ENCODE peak calls at places on chromosomes 5 and 9, in five cellular contexts. E is GM12878, Q is H1, N is HCT116, Y is HepG2. Z is an unnamed sample.

GRCh38 chr9:125913551-125913950 is 166.4 kb downstream of the PBX3 start:
- DNase-seq in E (no peak), Q (no peak), N (no peak), Y (no peak), Z (no peak)

GRCh38 chr9:91978739-91979414 is 28.8 kb upstream of the ROR2 start:
- DNase-seq in E (no peak), Q (no peak), N (peak; percentile 26), Y (no peak), Z (peak; percentile 22)

GRCh38 chr5:39273314-39273954 is 54.1 kb upstream of the FYB1 start:
- DNase-seq in E (no peak), Q (no peak), N (no peak), Y (no peak), Z (no peak)

GRCh38 chr9:91047529-91047928 is 245.9 kb downstream of the SYK start:
- DNase-seq in E (no peak), Q (no peak), N (no peak), Y (no peak), Z (no peak)

GRCh38 chr9:83012160-83012559 is 50.8 kb downstream of the RASEF start:
- DNase-seq in E (no peak), Q (no peak), N (no peak), Y (no peak), Z (no peak)

GRCh38 chr5:173341911-173342535 is 13.8 kb upstream of the STC2 start:
- DNase-seq in E (no peak), Q (no peak), N (no peak), Y (no peak), Z (no peak)

GRCh38 chr5:40022057-40022456 is 597.3 kb upstream of the DAB2 start:
- DNase-seq in E (no peak), Q (no peak), N (no peak), Y (no peak), Z (no peak)

GRCh38 chr5:132764671-132765070 is 12.4 kb downstream of the SEPTIN8 start:
- DNase-seq in E (no peak), Q (no peak), N (no peak), Y (no peak), Z (no peak)

GRCh38 chr5:97098864-97099454 is 43.5 kb downstream of the LIX1 start:
- DNase-seq in E (no peak), Q (no peak), N (no peak), Y (no peak), Z (no peak)

GRCh38 chr5:78816143-78816765 is 167.7 kb upstream of the LHFPL2 start:
- DNase-seq in E (no peak), Q (no peak), N (no peak), Y (no peak), Z (no peak)

GRCh38 chr9:84141762-84142370 is 161.3 kb downstream of the RMI1 start:
- DNase-seq in E (no peak), Q (no peak), N (no peak), Y (no peak), Z (no peak)

GRCh38 chr9:84138543-84138942 is 157.9 kb downstream of the RMI1 start:
- DNase-seq in E (no peak), Q (no peak), N (no peak), Y (no peak), Z (no peak)

GRCh38 chr9:84139296-84140100 is 158.9 kb downstream of the RMI1 start:
- DNase-seq in E (peak; percentile 30), Q (no peak), N (no peak), Y (no peak), Z (no peak)

GRCh38 chr9:84137968-84138367 is 157.4 kb downstream of the RMI1 start:
- DNase-seq in E (no peak), Q (no peak), N (no peak), Y (no peak), Z (no peak)

GRCh38 chr9:84140535-84141101 is 160.0 kb downstream of the RMI1 start:
- DNase-seq in E (no peak), Q (no peak), N (no peak), Y (no peak), Z (no peak)
- TF ChIP-seq RAD21 in E (no peak), Q (no peak), N (no peak), Y (no peak), Z (no peak)

GRCh38 chr9:123339666-123340414 is 16.2 kb upstream of the CRB2 start:
- DNase-seq in E (peak; percentile 78), Q (no peak), N (no peak), Y (no peak), Z (no peak)
- TF ChIP-seq ATF3 in E (no peak), Q (no peak), N (no peak), Y (no peak), Z (peak; percentile 75)

GRCh38 chr5:41290810-41291209 is 77.5 kb upstream of the C6 start:
- DNase-seq in E (no peak), Q (no peak), N (no peak), Y (no peak), Z (no peak)

GRCh38 chr5:41286696-41287095 is 73.4 kb upstream of the C6 start:
- DNase-seq in E (no peak), Q (no peak), N (no peak), Y (no peak), Z (no peak)

GRCh38 chr5:41286165-41286564 is 72.8 kb upstream of the C6 start:
- DNase-seq in E (no peak), Q (no peak), N (no peak), Y (no peak), Z (no peak)

GRCh38 chr5:41291323-41291722 is 78.0 kb upstream of the C6 start:
- DNase-seq in E (no peak), Q (no peak), N (no peak), Y (no peak), Z (no peak)

DNA sequence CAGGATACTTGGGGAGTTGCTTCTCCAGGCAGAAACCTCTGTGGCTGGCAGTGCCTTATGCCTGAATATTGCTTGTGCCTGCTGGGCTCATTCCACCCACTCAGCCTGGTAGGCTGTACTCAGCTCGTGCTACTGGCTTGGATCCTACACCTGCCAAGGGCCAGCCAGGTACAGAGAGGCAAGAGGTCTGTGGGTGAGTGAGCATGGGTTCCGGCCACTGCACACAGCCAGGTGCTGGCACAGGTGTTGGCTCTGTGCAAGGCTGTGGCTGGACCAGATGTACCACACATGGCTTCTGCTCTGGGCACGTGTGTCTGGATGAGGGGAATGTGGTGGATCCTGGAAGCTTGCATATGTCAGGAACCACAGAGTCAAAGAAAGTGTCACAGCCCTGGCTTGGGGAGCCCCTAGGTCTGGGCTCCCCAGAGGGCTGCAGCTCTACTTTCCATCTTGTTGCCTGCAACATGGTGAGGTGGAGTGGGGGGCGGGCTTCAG is 76.7 kb upstream of the C6 start:
- DNase-seq in E (no peak), Q (no peak), N (no peak), Y (no peak), Z (no peak)
- TF ChIP-seq RAD21 in E (no peak), Q (no peak), N (no peak), Y (no peak), Z (no peak)

GRCh38 chr5:80989883-80990282 is 29.7 kb downstream of the RASGRF2 start:
- DNase-seq in E (no peak), Q (no peak), N (no peak), Y (no peak), Z (no peak)
- TF ChIP-seq ATF3 in E (no peak), Q (no peak), N (no peak), Y (no peak), Z (no peak)

GRCh38 chr9:98409637-98410173 is 154.3 kb upstream of the TBC1D2 start:
- DNase-seq in E (no peak), Q (no peak), N (no peak), Y (no peak), Z (no peak)

GRCh38 chr9:98415782-98416181 is 160.3 kb upstream of the TBC1D2 start:
- DNase-seq in E (no peak), Q (no peak), N (no peak), Y (peak; percentile 4), Z (peak; percentile 53)

GRCh38 chr9:98411981-98412561 is 156.6 kb upstream of the TBC1D2 start:
- DNase-seq in E (no peak), Q (no peak), N (no peak), Y (no peak), Z (no peak)

GRCh38 chr9:98406469-98406868 is 151.0 kb upstream of the TBC1D2 start:
- DNase-seq in E (no peak), Q (no peak), N (no peak), Y (no peak), Z (no peak)

GRCh38 chr9:98410185-98410697 is 154.8 kb upstream of the TBC1D2 start:
- DNase-seq in E (no peak), Q (peak; percentile 38), N (no peak), Y (peak; percentile 10), Z (peak; percentile 87)
- TF ChIP-seq RAD21 in E (no peak), Q (peak; percentile 12), N (no peak), Y (no peak), Z (no peak)